ENCODE peak calls at places on chromosomes 16 and 17, in four cellular contexts. C, E, G and K are unnamed samples.

GRCh38 chr16:66135838-66136237 is 230.7 kb upstream of the CDH5 start:
- DNase-seq in E (no peak), C (peak; percentile 62), G (no peak), K (no peak)

GRCh38 chr16:58345574-58346354 is 46.5 kb upstream of the GINS3 start:
- DNase-seq in G (no peak), E (no peak), C (no peak), K (no peak)

GRCh38 chr16:69465083-69465721 is 40.8 kb downstream of the CYB5B start:
- DNase-seq in C (peak; percentile 39), G (peak; percentile 79), E (no peak), K (no peak)

GRCh38 chr17:61904094-61904710 is 23.6 kb downstream of the INTS2 start:
- DNase-seq in C (no peak), G (no peak), E (no peak), K (no peak)

GRCh38 chr16:77434365-77435239 is at the start of gene ADAMTS18:
- DNase-seq in E (no peak), G (no peak), C (no peak), K (no peak)

GRCh38 chr17:78759203-78759968 is 22.7 kb downstream of the CYTH1 start:
- DNase-seq in G (peak; percentile 43), C (peak; percentile 90), E (no peak), K (no peak)

GRCh38 chr16:86953631-86954465 is 363.3 kb downstream of the C16orf95 start:
- DNase-seq in E (no peak), C (no peak), G (no peak), K (no peak)

GRCh38 chr17:20611314-20611713 is 31.8 kb downstream of the CDRT15L2 start:
- DNase-seq in G (no peak), C (no peak), E (no peak), K (no peak)

GRCh38 chr16:67372664-67373063 is 20.6 kb downstream of the TPPP3 start:
- DNase-seq in C (no peak), E (peak; percentile 12), G (peak; percentile 36), K (no peak)

GRCh38 chr16:29903579-29903978 is 3.3 kb downstream of the ASPHD1 start:
- DNase-seq in C (no peak), E (no peak), G (no peak), K (no peak)

GRCh38 chr17:27322690-27323508 is 29.0 kb downstream of the WSB1 start:
- DNase-seq in G (no peak), C (peak; percentile 45), E (no peak), K (no peak)
- TF ChIP-seq POLR2A in G (no peak), C (no peak), E (no peak), K (no peak)

GRCh38 chr17:17837966-17838962 is 1.5 kb upstream of the SREBF1 start:
- DNase-seq in C (no peak), G (peak; percentile 24), E (peak; percentile 75), K (no peak)
- TF ChIP-seq POLR2A in C (no peak), G (peak; percentile 45), E (no peak), K (no peak)

DNA sequence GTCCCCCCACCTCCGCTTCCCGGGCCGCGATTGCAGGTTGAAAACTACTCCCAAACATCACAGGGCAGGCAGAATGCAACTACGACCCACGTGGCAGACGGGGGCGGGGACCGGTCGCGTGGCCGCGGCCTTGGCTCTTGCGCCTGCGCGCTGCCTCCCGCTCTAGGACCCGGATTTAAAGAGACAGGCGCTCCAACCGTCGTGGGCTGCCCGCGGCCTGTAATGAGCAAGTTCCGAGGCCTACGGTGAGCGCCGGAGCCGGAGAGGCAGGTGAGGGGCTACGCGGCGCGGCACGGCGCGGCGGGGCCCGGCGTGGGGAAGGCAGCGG is at the start of gene LIG3:
- DNase-seq in C (peak; percentile 98), G (peak; percentile 92), E (peak; percentile 86), K (peak; percentile 93)
- TF ChIP-seq POLR2A in C (no peak), G (peak; percentile 87), E (peak; percentile 78), K (no peak)

GRCh38 chr17:63843387-63844292 is 1.2 kb upstream of the SMARCD2 start:
- DNase-seq in E (peak; percentile 40), C (no peak), G (peak; percentile 70), K (peak; percentile 68)

GRCh38 chr17:63841350-63842172 is 924 bp downstream of the SMARCD2 start:
- DNase-seq in E (no peak), G (peak; percentile 34), C (peak; percentile 93), K (no peak)

GRCh38 chr17:63844293-63844672 is 1.8 kb upstream of the SMARCD2 start:
- DNase-seq in C (no peak), E (no peak), G (no peak), K (no peak)

GRCh38 chr17:63842173-63842539 is 329 bp downstream of the SMARCD2 start:
- DNase-seq in E (no peak), G (no peak), C (no peak), K (no peak)

DNA sequence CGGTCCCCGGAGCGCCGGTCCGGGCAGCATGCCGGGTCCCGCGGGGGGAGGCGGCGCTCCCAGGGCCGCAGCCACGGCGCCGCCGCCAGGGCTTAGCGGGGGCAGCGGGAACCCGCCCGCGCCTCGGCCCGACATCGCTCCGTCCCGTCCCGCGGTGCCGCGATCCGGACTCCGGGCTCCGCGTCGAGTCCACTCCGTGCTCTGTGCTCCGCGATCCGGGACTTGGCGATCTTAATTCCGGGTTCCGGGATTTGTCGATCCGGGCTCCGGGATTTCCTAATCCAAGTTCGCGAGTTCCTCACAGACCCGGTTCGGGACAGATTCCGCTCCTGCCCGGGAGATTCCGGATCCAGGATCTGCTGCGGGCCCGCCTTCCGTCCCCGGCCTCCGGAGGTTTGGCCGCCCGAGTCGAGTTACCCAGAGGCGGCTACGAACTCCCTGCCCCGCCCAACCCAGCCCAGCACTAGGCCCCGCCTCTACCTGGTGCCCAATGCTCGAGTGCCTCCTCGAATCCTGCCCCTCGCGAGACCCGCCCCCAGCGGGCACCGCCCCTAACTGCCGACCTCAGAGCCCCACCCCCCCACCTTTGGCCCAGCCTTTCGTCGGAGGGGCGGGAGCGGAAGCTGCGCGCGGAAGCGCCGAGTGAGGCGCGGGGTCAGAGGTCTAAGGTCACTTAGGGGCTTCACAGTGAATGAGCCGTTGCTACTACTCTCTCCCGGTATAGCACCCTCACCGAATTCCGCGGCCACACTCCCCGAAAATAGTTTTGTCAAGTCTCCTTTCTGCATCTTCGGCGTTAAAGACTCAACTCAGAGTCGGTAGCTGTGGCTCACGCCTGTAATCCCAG is at the start of gene SMARCD2:
- DNase-seq in C (peak; percentile 100), G (peak; percentile 99), E (peak; percentile 100), K (peak; percentile 96)
- TF ChIP-seq POLR2A in C (no peak), G (peak; percentile 65), E (no peak), K (peak; percentile 35)

GRCh38 chr17:29346462-29346861 is 43.7 kb upstream of the TAOK1 start:
- DNase-seq in G (no peak), C (peak; percentile 63), E (no peak), K (no peak)
- TF ChIP-seq POLR2A in G (no peak), C (no peak), E (no peak), K (no peak)

DNA sequence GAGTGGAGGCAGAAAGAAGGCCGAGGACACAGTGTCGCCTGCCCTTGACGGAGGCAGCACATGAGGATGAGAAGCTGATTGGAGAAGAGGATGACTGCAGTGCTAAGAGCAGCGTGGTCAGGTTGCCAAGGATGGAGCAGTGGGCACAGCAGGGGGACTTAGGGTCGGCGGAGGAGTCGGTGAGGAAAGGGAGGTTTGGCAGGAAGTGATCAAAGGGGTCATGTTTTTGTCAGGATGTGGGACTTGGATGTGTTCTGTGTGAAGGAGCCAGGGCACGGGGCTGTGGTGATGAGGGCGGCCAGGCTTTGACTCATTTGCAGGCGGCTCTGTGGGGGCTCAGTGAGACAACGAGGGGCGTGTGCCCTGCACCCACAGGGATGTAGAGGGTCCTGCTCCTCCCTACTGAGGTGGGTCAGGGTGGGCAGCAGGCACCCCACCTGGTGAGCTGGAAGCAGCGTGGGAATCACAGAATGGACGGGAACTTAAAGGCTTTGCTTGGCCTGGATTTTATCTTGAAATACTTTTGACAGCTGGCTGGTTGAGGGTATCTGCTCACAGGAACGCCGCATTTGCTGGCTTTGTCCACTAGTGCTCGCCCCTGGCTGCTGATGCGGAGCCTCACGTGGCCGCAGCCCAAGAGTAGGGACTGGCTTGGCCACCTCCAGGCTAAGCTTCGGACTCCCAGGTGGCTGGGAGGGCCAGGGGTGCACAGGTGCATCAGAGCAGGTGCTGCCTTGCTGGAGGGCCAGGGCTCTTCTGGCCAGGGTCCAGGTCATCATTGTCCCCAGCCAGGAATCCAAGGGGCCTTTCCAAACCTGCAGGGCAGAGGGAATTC is 6.0 kb downstream of the MPG start:
- DNase-seq in C (no peak), G (peak; percentile 28), E (no peak), K (no peak)
- TF ChIP-seq POLR2A in C (no peak), G (no peak), E (no peak), K (no peak)

GRCh38 chr16:56608876-56609462 is 585 bp downstream of the MT2A start:
- DNase-seq in C (no peak), G (no peak), E (no peak), K (no peak)

GRCh38 chr16:56609463-56609921 is 1.1 kb downstream of the MT2A start:
- DNase-seq in G (peak; percentile 92), C (no peak), E (peak; percentile 41), K (no peak)

GRCh38 chr16:56611281-56611833 is 3.0 kb downstream of the MT2A start:
- DNase-seq in C (no peak), E (peak; percentile 27), G (peak; percentile 67), K (no peak)

GRCh38 chr16:56610609-56611111 is 2.3 kb downstream of the MT2A start:
- DNase-seq in C (no peak), E (no peak), G (peak; percentile 71), K (no peak)

GRCh38 chr16:56610017-56610608 is 1.7 kb downstream of the MT2A start:
- DNase-seq in G (peak; percentile 97), E (peak; percentile 75), C (no peak), K (no peak)
- TF ChIP-seq POLR2A in G (peak; percentile 98), E (peak; percentile 59), C (no peak), K (peak; percentile 74)